ENCODE peak calls at places on chromosome 6, in seven cellular contexts. One of them, this sample, is unnamed.

GRCh38 chr6:3887150-3887700 is 38.1 kb downstream of the FAM50B start:
- DNase-seq in K562: no peak
- DNase-seq in SK-N-SH: no peak
- DNase-seq in GM12892: no peak
- DNase-seq in H1: no peak
- DNase-seq in GM12878: peak
- DNase-seq in HepG2: peak
- DNase-seq in this sample: no peak

GRCh38 chr6:158686311-158686710 is 36.5 kb downstream of the SYTL3 start:
- DNase-seq in GM12892: no peak
- DNase-seq in H1: no peak
- DNase-seq in GM12878: no peak
- DNase-seq in SK-N-SH: no peak
- DNase-seq in K562: no peak
- DNase-seq in HepG2: no peak
- DNase-seq in this sample: no peak

GRCh38 chr6:36154286-36154685 is 24.0 kb downstream of the MAPK13 start:
- DNase-seq in GM12878: no peak
- DNase-seq in GM12892: no peak
- DNase-seq in HepG2: no peak
- DNase-seq in K562: no peak
- DNase-seq in SK-N-SH: no peak
- DNase-seq in H1: no peak
- DNase-seq in this sample: no peak

GRCh38 chr6:170516783-170517616 is 36.1 kb downstream of the PSMB1 start:
- DNase-seq in GM12878: no peak
- DNase-seq in K562: peak
- DNase-seq in SK-N-SH: peak
- DNase-seq in H1: no peak
- DNase-seq in GM12892: no peak
- DNase-seq in HepG2: peak
- DNase-seq in this sample: peak

GRCh38 chr6:88709819-88710246 is 253.6 kb downstream of the RNGTT start:
- DNase-seq in SK-N-SH: no peak
- DNase-seq in GM12878: no peak
- DNase-seq in HepG2: peak
- DNase-seq in K562: no peak
- DNase-seq in H1: no peak
- DNase-seq in GM12892: no peak
- DNase-seq in this sample: no peak

GRCh38 chr6:138576303-138576702 is 77.0 kb upstream of the NHSL1 start:
- DNase-seq in HepG2: no peak
- DNase-seq in SK-N-SH: no peak
- DNase-seq in H1: no peak
- DNase-seq in GM12892: no peak
- DNase-seq in K562: no peak
- DNase-seq in GM12878: no peak
- DNase-seq in this sample: no peak

GRCh38 chr6:124131259-124131658 is 327.6 kb downstream of the NKAIN2 start:
- DNase-seq in HepG2: peak
- DNase-seq in GM12878: no peak
- DNase-seq in SK-N-SH: no peak
- DNase-seq in H1: no peak
- DNase-seq in K562: no peak
- DNase-seq in GM12892: no peak
- DNase-seq in this sample: no peak

GRCh38 chr6:170186909-170187668 is 103.8 kb downstream of the DLL1 start:
- DNase-seq in GM12892: no peak
- DNase-seq in K562: no peak
- DNase-seq in HepG2: no peak
- DNase-seq in GM12878: no peak
- DNase-seq in H1: peak
- DNase-seq in SK-N-SH: no peak
- DNase-seq in this sample: no peak

GRCh38 chr6:134317471-134318131 is at the start of gene SGK1:
- DNase-seq in H1: peak
- DNase-seq in HepG2: no peak
- DNase-seq in GM12878: no peak
- DNase-seq in GM12892: no peak
- DNase-seq in K562: no peak
- DNase-seq in SK-N-SH: peak
- DNase-seq in this sample: no peak

GRCh38 chr6:110877154-110877564 is 2.6 kb downstream of the AMD1 start:
- DNase-seq in GM12878: no peak
- DNase-seq in SK-N-SH: no peak
- DNase-seq in H1: no peak
- DNase-seq in K562: no peak
- DNase-seq in GM12892: no peak
- DNase-seq in HepG2: peak
- DNase-seq in this sample: no peak

GRCh38 chr6:139376604-139377218 is 2.3 kb upstream of the CITED2 start:
- DNase-seq in H1: no peak
- DNase-seq in SK-N-SH: no peak
- DNase-seq in K562: peak
- DNase-seq in GM12892: no peak
- DNase-seq in HepG2: peak
- DNase-seq in GM12878: no peak
- DNase-seq in this sample: no peak

GRCh38 chr6:156425374-156425773 is 351.8 kb upstream of the ARID1B start:
- DNase-seq in K562: no peak
- DNase-seq in HepG2: no peak
- DNase-seq in H1: no peak
- DNase-seq in GM12892: no peak
- DNase-seq in SK-N-SH: no peak
- DNase-seq in GM12878: no peak
- DNase-seq in this sample: no peak

GRCh38 chr6:37396571-37397185 is 36.3 kb upstream of the CMTR1 start:
- DNase-seq in H1: no peak
- DNase-seq in GM12892: no peak
- DNase-seq in GM12878: no peak
- DNase-seq in K562: no peak
- DNase-seq in SK-N-SH: no peak
- DNase-seq in HepG2: no peak
- DNase-seq in this sample: no peak

GRCh38 chr6:132188865-132189264 is 212.4 kb downstream of the MOXD1 start:
- DNase-seq in SK-N-SH: no peak
- DNase-seq in H1: no peak
- DNase-seq in HepG2: no peak
- DNase-seq in GM12892: no peak
- DNase-seq in K562: no peak
- DNase-seq in GM12878: no peak
- DNase-seq in this sample: no peak

GRCh38 chr6:153167026-153167891 is 36.2 kb upstream of the RGS17 start:
- DNase-seq in GM12892: no peak
- DNase-seq in SK-N-SH: no peak
- DNase-seq in H1: no peak
- DNase-seq in HepG2: peak
- DNase-seq in GM12878: no peak
- DNase-seq in K562: no peak
- DNase-seq in this sample: no peak

GRCh38 chr6:109445382-109445781 is 4.9 kb downstream of the SMPD2 start:
- DNase-seq in SK-N-SH: no peak
- DNase-seq in K562: peak
- DNase-seq in H1: no peak
- DNase-seq in GM12878: no peak
- DNase-seq in HepG2: no peak
- DNase-seq in GM12892: no peak
- DNase-seq in this sample: no peak

GRCh38 chr6:90285611-90286381 is 10.8 kb downstream of the BACH2 start:
- DNase-seq in HepG2: peak
- DNase-seq in GM12878: peak
- DNase-seq in SK-N-SH: peak
- DNase-seq in H1: no peak
- DNase-seq in K562: peak
- DNase-seq in GM12892: no peak
- DNase-seq in this sample: no peak

GRCh38 chr6:100344321-100344720 is 120.4 kb downstream of the SIM1 start:
- DNase-seq in K562: no peak
- DNase-seq in GM12878: no peak
- DNase-seq in GM12892: no peak
- DNase-seq in HepG2: no peak
- DNase-seq in SK-N-SH: no peak
- DNase-seq in H1: no peak
- DNase-seq in this sample: no peak

GRCh38 chr6:12013368-12013617 is 1.2 kb downstream of the HIVEP1 start:
- DNase-seq in GM12892: no peak
- DNase-seq in HepG2: no peak
- DNase-seq in SK-N-SH: peak
- DNase-seq in H1: no peak
- DNase-seq in GM12878: no peak
- DNase-seq in K562: no peak
- DNase-seq in this sample: no peak
- TF ChIP-seq TAF1 in GM12892: no peak
- TF ChIP-seq TAF1 in HepG2: no peak
- TF ChIP-seq TAF1 in SK-N-SH: no peak
- TF ChIP-seq TAF1 in H1: no peak
- TF ChIP-seq TAF1 in GM12878: no peak
- TF ChIP-seq TAF1 in K562: no peak
- TF ChIP-seq TAF1 in this sample: no peak

DNA sequence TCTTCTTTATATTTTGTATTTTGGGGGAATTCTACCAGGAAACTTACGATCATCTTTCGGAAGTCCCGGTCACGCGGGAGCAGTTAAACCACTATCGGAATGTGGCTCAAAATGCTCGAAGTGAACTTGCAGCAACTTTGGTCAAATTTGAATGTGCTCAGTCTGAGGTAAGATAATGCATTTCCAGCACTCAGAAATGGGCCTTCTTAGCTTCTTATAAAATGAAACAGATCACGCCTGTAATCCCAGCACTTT is 42.4 kb downstream of the CCDC170 start:
- DNase-seq in GM12878: no peak
- DNase-seq in GM12892: no peak
- DNase-seq in K562: no peak
- DNase-seq in H1: no peak
- DNase-seq in SK-N-SH: no peak
- DNase-seq in HepG2: no peak
- DNase-seq in this sample: no peak
- TF ChIP-seq TAF1 in GM12878: no peak
- TF ChIP-seq TAF1 in GM12892: no peak
- TF ChIP-seq TAF1 in K562: no peak
- TF ChIP-seq TAF1 in H1: no peak
- TF ChIP-seq TAF1 in SK-N-SH: no peak
- TF ChIP-seq TAF1 in HepG2: no peak
- TF ChIP-seq TAF1 in this sample: no peak

GRCh38 chr6:33641144-33641543 is 20.0 kb downstream of the ITPR3 start:
- DNase-seq in SK-N-SH: no peak
- DNase-seq in GM12892: no peak
- DNase-seq in K562: no peak
- DNase-seq in GM12878: no peak
- DNase-seq in HepG2: no peak
- DNase-seq in H1: no peak
- DNase-seq in this sample: no peak
- TF ChIP-seq TAF1 in SK-N-SH: no peak
- TF ChIP-seq TAF1 in GM12892: no peak
- TF ChIP-seq TAF1 in K562: no peak
- TF ChIP-seq TAF1 in GM12878: no peak
- TF ChIP-seq TAF1 in HepG2: no peak
- TF ChIP-seq TAF1 in H1: no peak
- TF ChIP-seq TAF1 in this sample: no peak

GRCh38 chr6:117906454-117906904 is 585 bp upstream of the SLC35F1 start:
- DNase-seq in HepG2: no peak
- DNase-seq in H1: no peak
- DNase-seq in GM12892: no peak
- DNase-seq in GM12878: peak
- DNase-seq in SK-N-SH: no peak
- DNase-seq in K562: no peak
- DNase-seq in this sample: no peak

GRCh38 chr6:117908246-117909107 is 1.4 kb downstream of the SLC35F1 start:
- DNase-seq in GM12892: no peak
- DNase-seq in GM12878: no peak
- DNase-seq in SK-N-SH: no peak
- DNase-seq in K562: no peak
- DNase-seq in HepG2: no peak
- DNase-seq in H1: no peak
- DNase-seq in this sample: no peak

GRCh38 chr6:117906905-117907599 is at the start of gene SLC35F1:
- DNase-seq in HepG2: peak
- DNase-seq in H1: peak
- DNase-seq in GM12892: peak
- DNase-seq in GM12878: no peak
- DNase-seq in K562: peak
- DNase-seq in SK-N-SH: peak
- DNase-seq in this sample: peak

GRCh38 chr6:117909638-117910037 is 2.6 kb downstream of the SLC35F1 start:
- DNase-seq in SK-N-SH: no peak
- DNase-seq in GM12892: no peak
- DNase-seq in H1: no peak
- DNase-seq in GM12878: no peak
- DNase-seq in K562: no peak
- DNase-seq in HepG2: no peak
- DNase-seq in this sample: no peak

GRCh38 chr6:117907600-117908245 is 659 bp downstream of the SLC35F1 start:
- DNase-seq in K562: no peak
- DNase-seq in GM12878: no peak
- DNase-seq in H1: peak
- DNase-seq in GM12892: peak
- DNase-seq in SK-N-SH: peak
- DNase-seq in HepG2: no peak
- DNase-seq in this sample: peak
- TF ChIP-seq TAF1 in K562: no peak
- TF ChIP-seq TAF1 in GM12878: no peak
- TF ChIP-seq TAF1 in H1: no peak
- TF ChIP-seq TAF1 in GM12892: no peak
- TF ChIP-seq TAF1 in SK-N-SH: no peak
- TF ChIP-seq TAF1 in HepG2: no peak
- TF ChIP-seq TAF1 in this sample: no peak

This sample was measured in GM12891.